ENCODE peak calls at places on chromosome 15, in nine cellular contexts. E is AG04450; D is dorsolateral prefrontal cortex; I is colonic mucosa; U is activated CD4-positive, alpha-beta T cell treated with anti-CD3 and anti-CD28 coated beads for 1 hour; Z is GM04503; M is T-helper 2 cell; H is NCI-H1105; L is activated T-cell treated with anti-CD3 and anti-CD28 coated beads, Interleukin-2, amount 50 U/mL, for 1 hour. J is an unnamed sample.

GRCh38 chr15:85603703-85604102 is 191.0 kb downstream of the KLHL25 start:
- DNase-seq in E (no peak), D (no peak), I (no peak), U (no peak), Z (no peak), M (no peak), H (no peak), L (no peak), J (no peak)

GRCh38 chr15:97672586-97672985 is 287.9 kb upstream of the ARRDC4 start:
- DNase-seq in E (no peak), D (no peak), I (no peak), U (no peak), Z (no peak), M (no peak), H (no peak), L (no peak), J (no peak)

GRCh38 chr15:69078638-69079037 is 64.1 kb downstream of the NOX5 start:
- DNase-seq in E (no peak), D (no peak), I (no peak), U (no peak), Z (no peak), M (no peak), H (no peak), L (no peak), J (no peak)

GRCh38 chr15:83380682-83381081 is 66.5 kb upstream of the SH3GL3 start:
- DNase-seq in E (no peak), D (no peak), I (peak), U (no peak), Z (no peak), M (no peak), H (no peak), L (no peak), J (peak)

GRCh38 chr15:31468911-31469800 is 142.5 kb downstream of the KLF13 start:
- DNase-seq in E (no peak), D (no peak), I (no peak), U (no peak), Z (no peak), M (no peak), H (no peak), L (no peak), J (no peak)

GRCh38 chr15:29805043-29805707 is 17.1 kb downstream of the TJP1 start:
- DNase-seq in E (peak), D (no peak), I (peak), U (no peak), Z (peak), M (no peak), H (no peak), L (no peak), J (no peak)

GRCh38 chr15:20106026-20106425 is 435.6 kb downstream of the GOLGA6L6 start:
- DNase-seq in E (no peak), D (peak), I (no peak), U (no peak), Z (no peak), M (no peak), H (no peak), L (no peak), J (peak)

GRCh38 chr15:40115670-40116093 is 7.0 kb upstream of the BMF start:
- DNase-seq in E (no peak), D (no peak), I (no peak), U (no peak), Z (no peak), M (no peak), H (no peak), L (peak), J (peak)

GRCh38 chr15:52362497-52362896 is 66.9 kb upstream of the MYO5C start:
- DNase-seq in E (no peak), D (no peak), I (no peak), U (no peak), Z (peak), M (no peak), H (no peak), L (no peak), J (no peak)

GRCh38 chr15:67807141-67807540 is 18.2 kb upstream of the SKOR1 start:
- DNase-seq in E (no peak), D (no peak), I (no peak), U (no peak), Z (no peak), M (no peak), H (no peak), L (no peak), J (no peak)

GRCh38 chr15:62739082-62739481 is 303.5 kb upstream of the TPM1 start:
- DNase-seq in E (no peak), D (no peak), I (no peak), U (no peak), Z (no peak), M (no peak), H (no peak), L (no peak), J (no peak)

GRCh38 chr15:66850078-66850991 is 148.3 kb downstream of the SMAD6 start:
- DNase-seq in E (no peak), D (no peak), I (peak), U (no peak), Z (no peak), M (no peak), H (no peak), L (no peak), J (no peak)

GRCh38 chr15:59879506-59879905 is 124.6 kb upstream of the FOXB1 start:
- DNase-seq in E (no peak), D (no peak), I (no peak), U (no peak), Z (peak), M (no peak), H (no peak), L (no peak), J (no peak)

GRCh38 chr15:90579213-90579612 is 49.5 kb downstream of the CRTC3 start:
- DNase-seq in E (no peak), D (no peak), I (no peak), U (no peak), Z (no peak), M (no peak), H (no peak), L (no peak), J (no peak)

GRCh38 chr15:63904042-63904441 is 70.3 kb upstream of the HERC1 start:
- DNase-seq in E (no peak), D (no peak), I (no peak), U (no peak), Z (no peak), M (no peak), H (no peak), L (no peak), J (no peak)

GRCh38 chr15:84894743-84895425 is 10.4 kb downstream of the SLC28A1 start:
- DNase-seq in E (no peak), D (no peak), I (no peak), U (no peak), Z (no peak), M (no peak), H (no peak), L (no peak), J (no peak)

GRCh38 chr15:65576669-65577068 is 34.3 kb downstream of the INTS14 start:
- DNase-seq in E (peak), D (no peak), I (no peak), U (no peak), Z (peak), M (no peak), H (no peak), L (no peak), J (no peak)

J was measured in lower lobe of right lung.